ENCODE peak calls at places on chromosomes 13 and 19, in seven cellular contexts. H is IMR-90, Q is H9, P is mesendoderm, Z is mesenchymal stem cell, V is H1, Y is trophoblast cell. S is an unnamed sample.

GRCh38 chr13:21012211-21012610 is 49.2 kb downstream of the LATS2 start:
- DNase-seq in Q (peak; percentile 1), P (no peak), V (no peak), Y (no peak), Z (peak; percentile 98), H (peak; percentile 93), S (no peak)

GRCh38 chr13:34151885-34152284 is 333.9 kb downstream of the RFC3 start:
- DNase-seq in Y (peak; percentile 21), Z (no peak), Q (no peak), V (no peak), H (no peak), P (no peak), S (no peak)

GRCh38 chr19:52936151-52936957 is 13.1 kb upstream of the ZNF888 start:
- DNase-seq in Y (peak; percentile 33), V (no peak), Z (no peak), Q (no peak), P (no peak), H (no peak), S (no peak)

GRCh38 chr19:15101479-15102082 is 5.6 kb upstream of the SYDE1 start:
- DNase-seq in H (peak; percentile 56), V (no peak), Z (peak; percentile 63), Q (peak; percentile 80), P (peak; percentile 75), Y (peak; percentile 46), S (no peak)

GRCh38 chr13:51818771-51819511 is 15.0 kb upstream of the DHRS12 start:
- DNase-seq in P (no peak), Q (no peak), Z (peak; percentile 12), H (peak; percentile 53), Y (no peak), V (no peak), S (no peak)

GRCh38 chr19:38512277-38512676 is 78.8 kb downstream of the RYR1 start:
- DNase-seq in P (no peak), V (no peak), Q (no peak), Z (no peak), Y (no peak), H (no peak), S (no peak)

GRCh38 chr19:53844849-53845246 is 20.7 kb upstream of the NLRP12 start:
- DNase-seq in V (no peak), Q (no peak), Z (no peak), H (no peak), P (no peak), Y (no peak), S (no peak)

GRCh38 chr13:27975579-27976361 is 6.7 kb upstream of the CDX2 start:
- DNase-seq in P (no peak), V (no peak), Q (peak; percentile 45), Y (no peak), H (no peak), Z (no peak), S (no peak)

GRCh38 chr13:110548891-110549794 is 12.4 kb downstream of the RAB20 start:
- DNase-seq in Z (no peak), Q (no peak), Y (peak; percentile 70), H (no peak), P (peak; percentile 52), V (no peak), S (no peak)

GRCh38 chr19:35330475-35330874 is 1.5 kb downstream of the CD22 start:
- DNase-seq in Y (no peak), V (no peak), H (no peak), P (no peak), Q (no peak), Z (no peak), S (no peak)

GRCh38 chr19:10713317-10713716 is 4.6 kb upstream of the DNM2 start:
- DNase-seq in P (no peak), Z (no peak), V (no peak), Y (no peak), H (no peak), Q (no peak), S (no peak)

DNA sequence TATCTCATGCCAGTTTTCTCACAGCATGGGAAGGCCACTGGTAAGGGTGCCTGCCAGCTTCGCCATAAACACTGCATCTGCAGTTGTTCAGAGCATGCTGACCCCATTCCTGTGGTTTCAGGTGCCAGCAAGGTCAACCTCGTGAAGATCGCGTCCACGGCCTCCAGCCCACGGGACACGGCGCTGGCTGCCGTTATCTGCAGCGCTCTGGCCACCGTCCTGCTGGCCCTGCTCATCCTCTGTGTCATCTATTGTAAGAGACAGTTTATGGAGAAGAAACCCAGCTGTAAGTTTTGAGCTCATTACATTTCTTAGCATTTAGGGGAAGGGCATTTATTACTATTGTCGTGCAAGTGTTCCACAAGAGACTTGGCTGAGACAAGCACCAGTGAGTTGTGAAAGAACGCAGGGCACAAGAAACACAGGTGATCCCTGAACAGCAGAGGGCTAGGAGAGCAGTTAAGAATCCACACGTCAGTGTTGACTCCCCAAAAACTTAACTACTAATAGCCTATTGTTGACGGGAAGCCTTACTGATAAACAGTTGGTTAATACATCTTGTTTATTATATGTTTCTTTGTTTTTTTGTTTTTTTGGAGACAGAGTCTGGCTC is 88.8 kb downstream of the TNFRSF19 start:
- DNase-seq in V (no peak), Z (no peak), Y (no peak), H (no peak), P (no peak), Q (no peak), S (no peak)
- H3K4me2 ChIP-seq in V (no peak overlapping the region), Z (no peak overlapping the region), Y (no peak overlapping the region), H (no peak overlapping the region), P (no peak overlapping the region), Q (no peak overlapping the region), S (no peak overlapping the region)

GRCh38 chr19:843836-844299 is 3.1 kb downstream of the PRTN3 start:
- DNase-seq in Z (no peak), V (no peak), P (no peak), H (no peak), Y (no peak), Q (no peak), S (no peak)

GRCh38 chr19:845707-846481 is 5.1 kb downstream of the PRTN3 start:
- DNase-seq in Z (no peak), P (no peak), V (no peak), Q (no peak), H (no peak), Y (no peak), S (no peak)

GRCh38 chr19:840519-841206 is at the start of gene PRTN3:
- DNase-seq in H (no peak), V (no peak), Z (no peak), Q (no peak), Y (no peak), P (no peak), S (no peak)

GRCh38 chr19:844300-844971 is 3.6 kb downstream of the PRTN3 start:
- DNase-seq in Q (no peak), V (no peak), Y (no peak), P (no peak), Z (no peak), H (no peak), S (no peak)

DNA sequence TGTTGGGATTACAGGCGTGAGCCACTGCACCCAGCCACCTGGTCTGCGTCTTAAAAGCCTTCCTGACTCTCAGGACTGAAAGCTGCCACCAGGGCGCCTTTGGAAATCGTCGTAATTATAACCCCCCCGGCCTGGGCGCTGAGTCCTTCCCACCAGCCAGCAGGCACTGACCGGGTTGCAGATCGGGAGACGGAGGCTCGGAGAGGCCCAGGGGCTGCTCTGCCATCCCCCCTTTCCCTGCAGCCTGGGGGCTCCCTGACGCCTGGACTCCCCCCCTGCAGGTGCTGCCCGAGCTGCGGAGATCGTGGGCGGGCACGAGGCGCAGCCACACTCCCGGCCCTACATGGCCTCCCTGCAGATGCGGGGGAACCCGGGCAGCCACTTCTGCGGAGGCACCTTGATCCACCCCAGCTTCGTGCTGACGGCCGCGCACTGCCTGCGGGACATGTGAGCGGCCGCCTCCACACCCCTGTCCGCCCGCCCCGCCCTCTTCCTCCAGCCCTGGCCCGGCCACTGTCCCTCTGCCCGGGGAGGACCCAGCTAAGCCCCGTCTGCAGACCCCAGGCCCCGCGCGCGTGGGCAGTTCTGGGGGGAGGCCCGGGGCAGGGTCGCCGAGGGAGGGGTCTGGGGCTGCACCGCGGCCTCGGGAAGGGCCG is 2.5 kb downstream of the PRTN3 start:
- DNase-seq in Y (no peak), H (no peak), Z (no peak), V (no peak), P (peak; percentile 51), Q (peak; percentile 69), S (no peak)
- H2BK5ac ChIP-seq in Y (no peak overlapping the region), H (no peak overlapping the region), Z (no peak overlapping the region), V (no peak overlapping the region), P (no peak overlapping the region), Q (no peak overlapping the region), S (no peak overlapping the region)

GRCh38 chr19:33818426-33818825 is 21.8 kb downstream of the KCTD15 start:
- DNase-seq in Y (no peak), H (no peak), P (no peak), V (no peak), Z (no peak), Q (no peak), S (no peak)
- H3K18ac ChIP-seq in Y (no peak overlapping the region), H (no peak overlapping the region), P (no peak overlapping the region), V (no peak overlapping the region), Z (no peak overlapping the region), Q (no peak overlapping the region), S (no peak overlapping the region)

DNA sequence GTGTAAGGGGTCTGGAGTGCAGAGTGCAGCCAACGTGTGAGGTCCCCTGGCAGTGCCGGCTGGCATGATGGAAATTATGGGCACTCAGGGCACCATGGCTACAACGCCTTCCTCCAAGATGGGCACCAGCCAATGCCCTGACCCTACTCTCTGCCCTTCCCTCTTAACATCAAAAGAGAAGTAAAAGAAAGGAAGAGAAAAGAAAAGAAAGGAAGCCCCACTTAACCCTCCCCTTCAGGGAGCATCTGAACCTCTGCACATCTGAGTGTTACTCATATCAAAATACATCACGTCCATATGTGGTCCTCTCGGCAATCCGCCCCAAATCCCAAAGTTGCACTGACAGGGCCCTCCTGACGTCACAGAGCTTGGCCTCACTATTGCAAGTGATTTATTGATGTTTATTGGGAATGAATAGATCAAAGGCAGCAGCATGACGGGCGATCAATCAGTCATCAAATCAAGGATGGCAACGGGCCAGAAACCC is 1.4 kb downstream of the TSHZ3 start:
- DNase-seq in Z (no peak), V (no peak), P (no peak), H (peak; percentile 87), Y (no peak), Q (no peak), S (no peak)
- H3K4me2 ChIP-seq in Z (peak overlapping the region; percentile 64), V (peak overlapping the region; percentile 88), P (peak overlapping the region; percentile 32), H (peak overlapping the region; percentile 96), Y (peak overlapping the region; percentile 41), Q (peak overlapping the region; percentile 69), S (no peak overlapping the region)

GRCh38 chr19:6800991-6801396 is 28.5 kb downstream of the VAV1 start:
- DNase-seq in P (peak; percentile 42), Z (no peak), H (peak; percentile 38), Q (peak; percentile 30), Y (no peak), V (no peak), S (no peak)
- H2BK5ac ChIP-seq in P (peak overlapping the region; percentile 43), Z (no peak overlapping the region), H (no peak overlapping the region), Q (no peak overlapping the region), Y (no peak overlapping the region), V (peak overlapping the region; percentile 88), S (no peak overlapping the region)

S was measured in neuronal stem cell.